ENCODE peak calls at places on chromosomes 5 and 9, in seven cellular contexts. One of them, this sample, is unnamed.

GRCh38 chr5:35117960-35118359 is 70.2 kb upstream of the AGXT2 start:
- DNase-seq in IMR-90: peak
- DNase-seq in H1: no peak
- DNase-seq in mesendoderm: no peak
- DNase-seq in H9: no peak
- DNase-seq in trophoblast cell: peak
- DNase-seq in mesenchymal stem cell: peak
- DNase-seq in this sample: no peak

GRCh38 chr5:59445741-59446140 is 447.8 kb downstream of the PDE4D start:
- DNase-seq in IMR-90: no peak
- DNase-seq in H1: no peak
- DNase-seq in mesendoderm: no peak
- DNase-seq in H9: no peak
- DNase-seq in trophoblast cell: no peak
- DNase-seq in mesenchymal stem cell: no peak
- DNase-seq in this sample: no peak

GRCh38 chr9:109923371-109923770 is 143.4 kb downstream of the PALM2AKAP2 start:
- DNase-seq in IMR-90: no peak
- DNase-seq in H1: no peak
- DNase-seq in mesendoderm: no peak
- DNase-seq in H9: no peak
- DNase-seq in trophoblast cell: no peak
- DNase-seq in mesenchymal stem cell: no peak
- DNase-seq in this sample: no peak

GRCh38 chr5:151047814-151048425 is 27.5 kb downstream of the GPX3 start:
- DNase-seq in IMR-90: no peak
- DNase-seq in H1: no peak
- DNase-seq in mesendoderm: peak
- DNase-seq in H9: peak
- DNase-seq in trophoblast cell: no peak
- DNase-seq in mesenchymal stem cell: peak
- DNase-seq in this sample: no peak

GRCh38 chr9:86217076-86217475 is 42.4 kb downstream of the C9orf153 start:
- DNase-seq in IMR-90: no peak
- DNase-seq in H1: no peak
- DNase-seq in mesendoderm: no peak
- DNase-seq in H9: no peak
- DNase-seq in trophoblast cell: no peak
- DNase-seq in mesenchymal stem cell: no peak
- DNase-seq in this sample: no peak

GRCh38 chr5:41896230-41896629 is 7.9 kb upstream of the RIMOC1 start:
- DNase-seq in IMR-90: no peak
- DNase-seq in H1: no peak
- DNase-seq in mesendoderm: no peak
- DNase-seq in H9: no peak
- DNase-seq in trophoblast cell: no peak
- DNase-seq in mesenchymal stem cell: no peak
- DNase-seq in this sample: no peak

GRCh38 chr5:150307617-150308426 is 5.1 kb upstream of the ARSI start:
- DNase-seq in IMR-90: no peak
- DNase-seq in H1: no peak
- DNase-seq in mesendoderm: no peak
- DNase-seq in H9: no peak
- DNase-seq in trophoblast cell: no peak
- DNase-seq in mesenchymal stem cell: no peak
- DNase-seq in this sample: no peak

GRCh38 chr9:138118601-138119071 is 241.1 kb downstream of the CACNA1B start:
- DNase-seq in IMR-90: no peak
- DNase-seq in H1: no peak
- DNase-seq in mesendoderm: no peak
- DNase-seq in H9: peak
- DNase-seq in trophoblast cell: no peak
- DNase-seq in mesenchymal stem cell: no peak
- DNase-seq in this sample: no peak

GRCh38 chr5:91977599-91977998 is 594.5 kb upstream of the ARRDC3 start:
- DNase-seq in IMR-90: no peak
- DNase-seq in H1: no peak
- DNase-seq in mesendoderm: peak
- DNase-seq in H9: no peak
- DNase-seq in trophoblast cell: no peak
- DNase-seq in mesenchymal stem cell: no peak
- DNase-seq in this sample: no peak

GRCh38 chr5:138303365-138303764 is 28.2 kb downstream of the CDC25C start:
- DNase-seq in IMR-90: peak
- DNase-seq in H1: no peak
- DNase-seq in mesendoderm: no peak
- DNase-seq in H9: no peak
- DNase-seq in trophoblast cell: peak
- DNase-seq in mesenchymal stem cell: peak
- DNase-seq in this sample: no peak

GRCh38 chr5:169970911-169971436 is 9.3 kb downstream of the INSYN2B start:
- DNase-seq in IMR-90: peak
- DNase-seq in H1: no peak
- DNase-seq in mesendoderm: peak
- DNase-seq in H9: peak
- DNase-seq in trophoblast cell: peak
- DNase-seq in mesenchymal stem cell: peak
- DNase-seq in this sample: no peak

GRCh38 chr5:41275813-41276512 is 62.6 kb upstream of the C6 start:
- DNase-seq in IMR-90: no peak
- DNase-seq in H1: no peak
- DNase-seq in mesendoderm: no peak
- DNase-seq in H9: no peak
- DNase-seq in trophoblast cell: no peak
- DNase-seq in mesenchymal stem cell: no peak
- DNase-seq in this sample: no peak

GRCh38 chr5:61332891-61333350 is 863 bp downstream of the ZSWIM6 start:
- DNase-seq in IMR-90: peak
- DNase-seq in H1: no peak
- DNase-seq in mesendoderm: peak
- DNase-seq in H9: peak
- DNase-seq in trophoblast cell: peak
- DNase-seq in mesenchymal stem cell: peak
- DNase-seq in this sample: peak

GRCh38 chr9:99016681-99017387 is 73.1 kb downstream of the COL15A1 start:
- DNase-seq in IMR-90: no peak
- DNase-seq in H1: no peak
- DNase-seq in mesendoderm: no peak
- DNase-seq in H9: no peak
- DNase-seq in trophoblast cell: no peak
- DNase-seq in mesenchymal stem cell: no peak
- DNase-seq in this sample: no peak

GRCh38 chr9:137671721-137672120 is 52.9 kb downstream of the EHMT1 start:
- DNase-seq in IMR-90: no peak
- DNase-seq in H1: no peak
- DNase-seq in mesendoderm: no peak
- DNase-seq in H9: no peak
- DNase-seq in trophoblast cell: no peak
- DNase-seq in mesenchymal stem cell: no peak
- DNase-seq in this sample: no peak

GRCh38 chr9:137606005-137606601 is 617 bp downstream of the ARRDC1 start:
- DNase-seq in IMR-90: no peak
- DNase-seq in H1: no peak
- DNase-seq in mesendoderm: no peak
- DNase-seq in H9: no peak
- DNase-seq in trophoblast cell: peak
- DNase-seq in mesenchymal stem cell: no peak
- DNase-seq in this sample: no peak

GRCh38 chr5:6162175-6162574 is 216.2 kb downstream of the MED10 start:
- DNase-seq in IMR-90: no peak
- DNase-seq in H1: no peak
- DNase-seq in mesendoderm: no peak
- DNase-seq in H9: no peak
- DNase-seq in trophoblast cell: no peak
- DNase-seq in mesenchymal stem cell: no peak
- DNase-seq in this sample: no peak

GRCh38 chr5:116626272-116626723 is 51.7 kb upstream of the SEMA6A start:
- DNase-seq in IMR-90: peak
- DNase-seq in H1: no peak
- DNase-seq in mesendoderm: no peak
- DNase-seq in H9: no peak
- DNase-seq in trophoblast cell: peak
- DNase-seq in mesenchymal stem cell: peak
- DNase-seq in this sample: no peak

GRCh38 chr5:128498844-128499455 is 39.1 kb downstream of the FBN2 start:
- DNase-seq in IMR-90: peak
- DNase-seq in H1: no peak
- DNase-seq in mesendoderm: peak
- DNase-seq in H9: no peak
- DNase-seq in trophoblast cell: peak
- DNase-seq in mesenchymal stem cell: peak
- DNase-seq in this sample: no peak

GRCh38 chr5:89265511-89266169 is 382.7 kb upstream of the MEF2C start:
- DNase-seq in IMR-90: peak
- DNase-seq in H1: no peak
- DNase-seq in mesendoderm: no peak
- DNase-seq in H9: no peak
- DNase-seq in trophoblast cell: peak
- DNase-seq in mesenchymal stem cell: peak
- DNase-seq in this sample: no peak

GRCh38 chr5:15694694-15695093 is 194.7 kb downstream of the FBXL7 start:
- DNase-seq in IMR-90: peak
- DNase-seq in H1: no peak
- DNase-seq in mesendoderm: no peak
- DNase-seq in H9: no peak
- DNase-seq in trophoblast cell: no peak
- DNase-seq in mesenchymal stem cell: no peak
- DNase-seq in this sample: no peak

GRCh38 chr9:135986605-135987004 is 25.4 kb upstream of the UBAC1 start:
- DNase-seq in IMR-90: no peak
- DNase-seq in H1: no peak
- DNase-seq in mesendoderm: no peak
- DNase-seq in H9: no peak
- DNase-seq in trophoblast cell: no peak
- DNase-seq in mesenchymal stem cell: no peak
- DNase-seq in this sample: no peak

GRCh38 chr5:59293700-59294099 is 599.8 kb downstream of the PDE4D start:
- DNase-seq in IMR-90: no peak
- DNase-seq in H1: no peak
- DNase-seq in mesendoderm: no peak
- DNase-seq in H9: no peak
- DNase-seq in trophoblast cell: peak
- DNase-seq in mesenchymal stem cell: no peak
- DNase-seq in this sample: no peak

GRCh38 chr9:28971881-28972280 is 1398.6 kb upstream of the C9orf72 start:
- DNase-seq in IMR-90: no peak
- DNase-seq in H1: no peak
- DNase-seq in mesendoderm: peak
- DNase-seq in H9: no peak
- DNase-seq in trophoblast cell: no peak
- DNase-seq in mesenchymal stem cell: no peak
- DNase-seq in this sample: no peak

GRCh38 chr9:28976250-28976649 is 1403.0 kb upstream of the C9orf72 start:
- DNase-seq in IMR-90: no peak
- DNase-seq in H1: no peak
- DNase-seq in mesendoderm: no peak
- DNase-seq in H9: no peak
- DNase-seq in trophoblast cell: no peak
- DNase-seq in mesenchymal stem cell: no peak
- DNase-seq in this sample: no peak

GRCh38 chr9:28981129-28981528 is 1407.8 kb upstream of the C9orf72 start:
- DNase-seq in IMR-90: no peak
- DNase-seq in H1: no peak
- DNase-seq in mesendoderm: no peak
- DNase-seq in H9: no peak
- DNase-seq in trophoblast cell: no peak
- DNase-seq in mesenchymal stem cell: peak
- DNase-seq in this sample: no peak

GRCh38 chr9:28976684-28977083 is 1403.4 kb upstream of the C9orf72 start:
- DNase-seq in IMR-90: no peak
- DNase-seq in H1: no peak
- DNase-seq in mesendoderm: no peak
- DNase-seq in H9: no peak
- DNase-seq in trophoblast cell: no peak
- DNase-seq in mesenchymal stem cell: no peak
- DNase-seq in this sample: no peak
- H2AK5ac ChIP-seq in IMR-90: no peak
- H2AK5ac ChIP-seq in H1: no peak
- H2AK5ac ChIP-seq in mesendoderm: no peak
- H2AK5ac ChIP-seq in H9: no peak
- H2AK5ac ChIP-seq in trophoblast cell: no peak
- H2AK5ac ChIP-seq in mesenchymal stem cell: no peak
- H2AK5ac ChIP-seq in this sample: no peak

GRCh38 chr5:141650851-141651727 is at the start of gene FCHSD1:
- DNase-seq in IMR-90: peak
- DNase-seq in H1: peak
- DNase-seq in mesendoderm: peak
- DNase-seq in H9: peak
- DNase-seq in trophoblast cell: peak
- DNase-seq in mesenchymal stem cell: peak
- DNase-seq in this sample: peak
- H2AK5ac ChIP-seq in IMR-90: peak
- H2AK5ac ChIP-seq in H1: no peak
- H2AK5ac ChIP-seq in mesendoderm: no peak
- H2AK5ac ChIP-seq in H9: no peak
- H2AK5ac ChIP-seq in trophoblast cell: peak
- H2AK5ac ChIP-seq in mesenchymal stem cell: peak
- H2AK5ac ChIP-seq in this sample: peak

GRCh38 chr5:54274944-54275343 is 35.4 kb downstream of the ARL15 start:
- DNase-seq in IMR-90: no peak
- DNase-seq in H1: no peak
- DNase-seq in mesendoderm: no peak
- DNase-seq in H9: no peak
- DNase-seq in trophoblast cell: no peak
- DNase-seq in mesenchymal stem cell: no peak
- DNase-seq in this sample: no peak
- H2AK5ac ChIP-seq in IMR-90: no peak
- H2AK5ac ChIP-seq in H1: no peak
- H2AK5ac ChIP-seq in mesendoderm: no peak
- H2AK5ac ChIP-seq in H9: no peak
- H2AK5ac ChIP-seq in trophoblast cell: no peak
- H2AK5ac ChIP-seq in mesenchymal stem cell: no peak
- H2AK5ac ChIP-seq in this sample: no peak

GRCh38 chr5:44645502-44645901 is 163.2 kb upstream of the MRPS30 start:
- DNase-seq in IMR-90: no peak
- DNase-seq in H1: no peak
- DNase-seq in mesendoderm: no peak
- DNase-seq in H9: no peak
- DNase-seq in trophoblast cell: no peak
- DNase-seq in mesenchymal stem cell: no peak
- DNase-seq in this sample: no peak

GRCh38 chr5:44644628-44645027 is 164.1 kb upstream of the MRPS30 start:
- DNase-seq in IMR-90: no peak
- DNase-seq in H1: no peak
- DNase-seq in mesendoderm: no peak
- DNase-seq in H9: no peak
- DNase-seq in trophoblast cell: no peak
- DNase-seq in mesenchymal stem cell: no peak
- DNase-seq in this sample: no peak

GRCh38 chr5:44640945-44641456 is 167.7 kb upstream of the MRPS30 start:
- DNase-seq in IMR-90: no peak
- DNase-seq in H1: no peak
- DNase-seq in mesendoderm: no peak
- DNase-seq in H9: no peak
- DNase-seq in trophoblast cell: no peak
- DNase-seq in mesenchymal stem cell: no peak
- DNase-seq in this sample: no peak

GRCh38 chr5:44638286-44638869 is 170.4 kb upstream of the MRPS30 start:
- DNase-seq in IMR-90: no peak
- DNase-seq in H1: peak
- DNase-seq in mesendoderm: peak
- DNase-seq in H9: peak
- DNase-seq in trophoblast cell: no peak
- DNase-seq in mesenchymal stem cell: no peak
- DNase-seq in this sample: no peak

GRCh38 chr5:44641820-44642219 is 166.9 kb upstream of the MRPS30 start:
- DNase-seq in IMR-90: no peak
- DNase-seq in H1: no peak
- DNase-seq in mesendoderm: no peak
- DNase-seq in H9: no peak
- DNase-seq in trophoblast cell: no peak
- DNase-seq in mesenchymal stem cell: no peak
- DNase-seq in this sample: no peak
- H2AK5ac ChIP-seq in IMR-90: no peak
- H2AK5ac ChIP-seq in H1: no peak
- H2AK5ac ChIP-seq in mesendoderm: no peak
- H2AK5ac ChIP-seq in H9: no peak
- H2AK5ac ChIP-seq in trophoblast cell: no peak
- H2AK5ac ChIP-seq in mesenchymal stem cell: no peak
- H2AK5ac ChIP-seq in this sample: no peak